ENCODE peak calls at places on chromosomes 12 and 14, in four cellular contexts. One of them, this sample, is unnamed. For H3K4me1 and H3K36me3, the result is how much of the 10 kb centered on the place peaks cover.

GRCh38 chr14:29757188-29757680 is 170.4 kb downstream of the PRKD1 start:
- DNase-seq in BE2C: no peak
- DNase-seq in upper lobe of left lung: no peak
- DNase-seq in fibroblast of lung: no peak
- DNase-seq in this sample: no peak

GRCh38 chr12:56763753-56764657 is 881 bp downstream of the HSD17B6 start:
- DNase-seq in upper lobe of left lung: no peak
- DNase-seq in BE2C: no peak
- DNase-seq in fibroblast of lung: peak
- DNase-seq in this sample: no peak

GRCh38 chr14:64112859-64113258 is 181.3 kb downstream of the ESR2 start:
- DNase-seq in upper lobe of left lung: peak
- DNase-seq in fibroblast of lung: no peak
- DNase-seq in BE2C: no peak
- DNase-seq in this sample: no peak

GRCh38 chr14:73188501-73188903 is 48.8 kb upstream of the PAPLN start:
- DNase-seq in BE2C: no peak
- DNase-seq in fibroblast of lung: peak
- DNase-seq in upper lobe of left lung: no peak
- DNase-seq in this sample: no peak

GRCh38 chr14:99259327-99259726 is 12.7 kb downstream of the BCL11B start:
- DNase-seq in BE2C: no peak
- DNase-seq in upper lobe of left lung: no peak
- DNase-seq in fibroblast of lung: no peak
- DNase-seq in this sample: no peak

GRCh38 chr12:62637679-62638078 is 171.1 kb downstream of the MON2 start:
- DNase-seq in upper lobe of left lung: no peak
- DNase-seq in BE2C: no peak
- DNase-seq in fibroblast of lung: no peak
- DNase-seq in this sample: no peak

GRCh38 chr12:132803883-132804282 is 24.8 kb downstream of the GOLGA3 start:
- DNase-seq in fibroblast of lung: no peak
- DNase-seq in upper lobe of left lung: no peak
- DNase-seq in BE2C: no peak
- DNase-seq in this sample: no peak

GRCh38 chr12:27965411-27965810 is 7.1 kb downstream of the PTHLH start:
- DNase-seq in fibroblast of lung: no peak
- DNase-seq in BE2C: no peak
- DNase-seq in upper lobe of left lung: no peak
- DNase-seq in this sample: peak

GRCh38 chr14:103165323-103165722 is 42.1 kb downstream of the TNFAIP2 start:
- DNase-seq in upper lobe of left lung: no peak
- DNase-seq in BE2C: no peak
- DNase-seq in fibroblast of lung: no peak
- DNase-seq in this sample: no peak

GRCh38 chr14:50447491-50447890 is 50.8 kb upstream of the CDKL1 start:
- DNase-seq in fibroblast of lung: no peak
- DNase-seq in BE2C: no peak
- DNase-seq in upper lobe of left lung: no peak
- DNase-seq in this sample: no peak

GRCh38 chr12:28089363-28089762 is 100.9 kb upstream of the CCDC91 start:
- DNase-seq in BE2C: no peak
- DNase-seq in upper lobe of left lung: no peak
- DNase-seq in fibroblast of lung: peak
- DNase-seq in this sample: peak

GRCh38 chr14:91245029-91245428 is 525 bp upstream of the GPR68 start:
- DNase-seq in BE2C: no peak
- DNase-seq in fibroblast of lung: no peak
- DNase-seq in upper lobe of left lung: no peak
- DNase-seq in this sample: no peak

GRCh38 chr14:69318241-69318640 is 58.3 kb downstream of the GALNT16 start:
- DNase-seq in fibroblast of lung: no peak
- DNase-seq in BE2C: no peak
- DNase-seq in upper lobe of left lung: no peak
- DNase-seq in this sample: no peak

GRCh38 chr12:30753761-30754382 is 879 bp downstream of the CAPRIN2 start:
- DNase-seq in BE2C: no peak
- DNase-seq in upper lobe of left lung: peak
- DNase-seq in fibroblast of lung: peak
- DNase-seq in this sample: peak

GRCh38 chr12:122871851-122872785 is 23.8 kb downstream of the VPS37B start:
- DNase-seq in BE2C: peak
- DNase-seq in upper lobe of left lung: peak
- DNase-seq in fibroblast of lung: peak
- DNase-seq in this sample: peak
- H3K4me1 ChIP-seq in BE2C: under half
- H3K4me1 ChIP-seq in upper lobe of left lung: half or more
- H3K4me1 ChIP-seq in fibroblast of lung: under half
- H3K4me1 ChIP-seq in this sample: under half

GRCh38 chr14:74856366-74856765 is 19.6 kb downstream of the PROX2 start:
- DNase-seq in BE2C: no peak
- DNase-seq in upper lobe of left lung: no peak
- DNase-seq in fibroblast of lung: no peak
- DNase-seq in this sample: no peak
- H3K36me3 ChIP-seq in BE2C: under half
- H3K36me3 ChIP-seq in upper lobe of left lung: under half
- H3K36me3 ChIP-seq in fibroblast of lung: under half
- H3K36me3 ChIP-seq in this sample: under half

GRCh38 chr12:54418441-54419087 is 502 bp downstream of the ITGA5 start:
- DNase-seq in fibroblast of lung: no peak
- DNase-seq in BE2C: no peak
- DNase-seq in upper lobe of left lung: no peak
- DNase-seq in this sample: no peak
- H3K4me1 ChIP-seq in fibroblast of lung: under half
- H3K4me1 ChIP-seq in BE2C: under half
- H3K4me1 ChIP-seq in upper lobe of left lung: half or more
- H3K4me1 ChIP-seq in this sample: under half

DNA sequence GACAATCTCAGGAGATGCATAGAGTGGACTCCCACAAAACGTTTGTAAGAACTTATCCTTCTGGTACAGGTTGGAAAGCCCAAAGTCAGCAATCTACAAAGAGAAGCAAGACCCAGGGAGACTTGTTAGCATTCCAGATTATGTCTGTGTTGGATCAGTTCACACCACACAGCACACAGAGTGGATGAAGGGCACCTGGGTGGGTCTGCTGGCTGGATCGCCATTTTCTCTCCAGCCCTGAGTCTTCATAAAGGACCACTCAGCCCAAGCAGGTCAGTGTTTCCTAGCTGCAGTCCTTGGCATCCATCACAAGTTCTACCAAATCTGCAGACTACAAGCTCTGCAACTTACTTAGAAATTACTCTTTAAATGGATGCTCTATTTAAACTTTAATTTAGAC is 66.0 kb downstream of the NUAK1 start:
- DNase-seq in BE2C: no peak
- DNase-seq in upper lobe of left lung: no peak
- DNase-seq in fibroblast of lung: no peak
- DNase-seq in this sample: no peak
- H3K36me3 ChIP-seq in BE2C: under half
- H3K36me3 ChIP-seq in upper lobe of left lung: under half
- H3K36me3 ChIP-seq in fibroblast of lung: under half
- H3K36me3 ChIP-seq in this sample: under half

This sample was measured in SJCRH30.